ENCODE peak calls at places on chromosomes 16 and 17, in seven cellular contexts. S is mucosa of descending colon, Z is heart left ventricle, D is GM12878, F is stomach, V is tibial nerve, P is body of pancreas. K is an unnamed sample.

GRCh38 chr17:27346228-27346899 is 52.5 kb downstream of the WSB1 start:
- DNase-seq in S (no peak), Z (no peak), D (no peak), F (no peak), V (no peak), P (no peak), K (no peak)

GRCh38 chr17:73401911-73402310 is 90.1 kb upstream of the CDC42EP4 start:
- DNase-seq in S (no peak), Z (peak), D (no peak), F (no peak), V (peak), P (no peak), K (peak)

GRCh38 chr17:59074494-59074893 is 32.2 kb downstream of the TRIM37 start:
- DNase-seq in S (no peak), Z (no peak), D (no peak), F (no peak), V (no peak), P (no peak), K (no peak)

GRCh38 chr17:21387616-21388015 is 11.5 kb downstream of the KCNJ12 start:
- DNase-seq in S (no peak), Z (no peak), D (no peak), F (no peak), V (no peak), P (no peak), K (no peak)

GRCh38 chr17:77571562-77571981 is 386.9 kb upstream of the TNRC6C start:
- DNase-seq in S (no peak), Z (no peak), D (no peak), F (peak), V (no peak), P (no peak), K (no peak)

GRCh38 chr16:84214451-84215066 is 23.6 kb downstream of the ADAD2 start:
- DNase-seq in S (no peak), Z (no peak), D (no peak), F (no peak), V (no peak), P (no peak), K (no peak)

GRCh38 chr16:1493746-1494094 is 560 bp downstream of the TELO2 start:
- DNase-seq in S (no peak), Z (no peak), D (no peak), F (no peak), V (no peak), P (no peak), K (no peak)

GRCh38 chr17:42518046-42518754 is 17.8 kb upstream of the NAGLU start:
- DNase-seq in S (peak), Z (peak), D (no peak), F (peak), V (peak), P (peak), K (peak)

GRCh38 chr16:82639263-82639662 is 12.5 kb downstream of the CDH13 start:
- DNase-seq in S (no peak), Z (no peak), D (no peak), F (no peak), V (no peak), P (no peak), K (no peak)

GRCh38 chr17:63714550-63715277 is 14.8 kb upstream of the LIMD2 start:
- DNase-seq in S (no peak), Z (no peak), D (no peak), F (no peak), V (no peak), P (no peak), K (no peak)

GRCh38 chr17:77767148-77767547 is 191.4 kb upstream of the TNRC6C start:
- DNase-seq in S (no peak), Z (no peak), D (no peak), F (no peak), V (no peak), P (no peak), K (no peak)

GRCh38 chr17:63571632-63572310 is 21.5 kb downstream of the DCAF7 start:
- DNase-seq in S (no peak), Z (no peak), D (no peak), F (no peak), V (no peak), P (no peak), K (no peak)

GRCh38 chr16:20415541-20415940 is 6.2 kb downstream of the ACSM5 start:
- DNase-seq in S (no peak), Z (no peak), D (no peak), F (no peak), V (no peak), P (no peak), K (no peak)

GRCh38 chr17:32693135-32693897 is 183.6 kb downstream of the MYO1D start:
- DNase-seq in S (no peak), Z (no peak), D (no peak), F (no peak), V (no peak), P (no peak), K (no peak)

GRCh38 chr16:79850348-79850747 is 249.8 kb upstream of the MAF start:
- DNase-seq in S (no peak), Z (no peak), D (no peak), F (no peak), V (no peak), P (no peak), K (no peak)

GRCh38 chr16:26177438-26177837 is 485.7 kb downstream of the HS3ST4 start:
- DNase-seq in S (no peak), Z (no peak), D (no peak), F (no peak), V (no peak), P (no peak), K (no peak)

GRCh38 chr17:35486920-35487727 is 38.6 kb upstream of the SLFN13 start:
- DNase-seq in S (peak), Z (peak), D (peak), F (peak), V (peak), P (peak), K (peak)

GRCh38 chr16:82995927-82996441 is 369.2 kb downstream of the CDH13 start:
- DNase-seq in S (no peak), Z (peak), D (no peak), F (no peak), V (peak), P (no peak), K (no peak)

GRCh38 chr16:53207810-53208752 is 153.3 kb downstream of the CHD9 start:
- DNase-seq in S (no peak), Z (peak), D (peak), F (peak), V (peak), P (peak), K (no peak)

GRCh38 chr17:41339571-41340169 is 11.0 kb downstream of the KRT33A start:
- DNase-seq in S (no peak), Z (no peak), D (no peak), F (no peak), V (no peak), P (no peak), K (no peak)

GRCh38 chr17:41340934-41341861 is 9.4 kb downstream of the KRT33A start:
- DNase-seq in S (no peak), Z (no peak), D (peak), F (no peak), V (no peak), P (no peak), K (no peak)

GRCh38 chr17:41338961-41339485 is 11.6 kb downstream of the KRT33A start:
- DNase-seq in S (no peak), Z (no peak), D (peak), F (no peak), V (no peak), P (no peak), K (no peak)

GRCh38 chr17:41343031-41343430 is 7.6 kb downstream of the KRT33A start:
- DNase-seq in S (no peak), Z (no peak), D (no peak), F (no peak), V (no peak), P (no peak), K (no peak)

GRCh38 chr17:41340496-41340895 is 10.1 kb downstream of the KRT33A start:
- DNase-seq in S (no peak), Z (no peak), D (peak), F (no peak), V (no peak), P (no peak), K (no peak)
- TF ChIP-seq CTCF in S (no peak), Z (no peak), D (no peak), F (no peak), V (no peak), P (no peak), K (no peak)

GRCh38 chr17:81961087-81961514 is at the start of gene NOTUM:
- DNase-seq in S (peak), Z (no peak), D (no peak), F (no peak), V (no peak), P (no peak), K (no peak)
- TF ChIP-seq CTCF in S (no peak), Z (no peak), D (peak), F (no peak), V (no peak), P (no peak), K (no peak)

DNA sequence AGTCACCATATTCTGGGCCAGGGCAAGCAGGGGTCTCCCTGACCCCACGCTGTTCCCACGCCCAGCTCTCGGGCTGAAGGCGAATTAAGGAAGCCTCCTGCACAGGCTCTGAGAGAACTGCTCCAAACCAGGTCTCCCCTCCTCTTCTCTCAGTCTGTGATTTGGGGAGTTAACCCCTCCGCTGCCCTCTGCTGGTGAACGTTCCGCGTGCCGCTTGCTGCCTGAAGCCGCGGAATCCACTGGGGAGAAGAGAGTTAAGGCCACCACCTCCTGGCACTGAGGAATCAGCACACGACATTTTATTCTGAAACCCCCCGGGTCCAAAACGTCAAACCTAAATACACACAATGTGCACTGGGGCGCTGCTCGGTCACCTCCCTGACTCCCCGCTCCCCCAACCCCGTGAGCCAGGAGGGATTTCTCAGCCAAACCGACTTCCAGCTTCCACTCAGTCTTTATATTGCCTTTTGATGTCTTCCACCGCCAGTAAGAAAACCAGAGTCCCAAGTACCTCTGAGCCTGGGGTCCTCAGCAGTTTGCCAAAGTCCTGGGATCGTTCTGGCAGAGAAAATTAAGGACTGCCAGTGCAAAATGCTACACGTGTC is 54.4 kb upstream of the RCVRN start:
- DNase-seq in S (no peak), Z (no peak), D (no peak), F (no peak), V (peak), P (no peak), K (no peak)
- TF ChIP-seq CTCF in S (no peak), Z (peak), D (peak), F (no peak), V (peak), P (no peak), K (no peak)

DNA sequence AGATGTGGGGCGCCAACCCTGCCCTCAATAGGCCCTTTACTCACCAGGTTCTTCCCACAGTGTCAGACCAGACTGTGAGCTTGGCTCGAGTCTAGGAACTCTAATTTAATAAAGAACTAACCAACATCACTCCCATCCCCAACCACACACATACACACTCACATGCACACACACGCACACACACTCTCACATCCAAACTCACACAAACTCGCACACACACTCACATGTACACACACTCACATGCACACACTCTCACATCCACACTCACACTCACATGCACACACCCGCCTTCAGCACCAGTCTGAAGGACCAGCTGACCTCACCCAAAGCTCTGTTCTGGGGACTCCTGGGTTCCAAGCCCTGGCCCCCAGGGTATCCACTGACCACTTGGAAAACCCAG is 63.8 kb downstream of the COG7 start:
- DNase-seq in S (peak), Z (no peak), D (no peak), F (no peak), V (no peak), P (no peak), K (peak)
- TF ChIP-seq CTCF in S (no peak), Z (no peak), D (no peak), F (no peak), V (no peak), P (no peak), K (no peak)

DNA sequence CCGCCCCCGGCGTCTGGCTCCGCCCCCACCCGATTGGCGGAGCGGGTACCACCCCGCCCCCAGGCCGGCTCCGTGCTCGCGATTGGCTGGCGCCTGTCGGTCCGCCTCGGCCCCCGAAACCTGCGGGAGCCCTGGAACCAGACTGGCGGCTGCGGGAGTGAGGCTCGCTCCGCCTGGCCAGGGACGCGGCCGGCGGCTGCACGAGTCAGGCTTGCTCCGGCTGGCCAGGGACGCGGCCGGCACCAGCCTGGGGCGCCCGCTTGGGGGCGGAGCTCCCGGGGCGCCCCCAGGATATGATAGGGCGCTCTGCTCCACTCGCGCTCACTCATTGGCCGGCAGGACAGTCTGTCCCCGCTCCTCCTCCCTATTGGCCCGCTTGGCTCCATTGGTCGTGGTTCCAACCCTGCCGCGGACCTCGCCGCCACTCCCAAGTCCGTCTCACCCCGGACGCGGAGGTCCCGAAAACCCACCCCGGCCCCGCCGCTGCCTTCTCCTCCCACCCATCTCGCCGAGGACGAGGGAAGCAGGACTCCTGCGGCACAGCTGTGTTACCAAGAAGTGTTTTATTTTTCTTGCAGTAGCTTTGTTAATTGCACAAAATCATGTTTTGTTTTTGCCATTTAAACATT is 340 bp upstream of the ROGDI start:
- DNase-seq in S (peak), Z (peak), D (peak), F (peak), V (peak), P (peak), K (peak)
- TF ChIP-seq CTCF in S (no peak), Z (peak), D (no peak), F (no peak), V (peak), P (no peak), K (no peak)

GRCh38 chr17:45257115-45257514 is 4.8 kb downstream of the SPATA32 start:
- DNase-seq in S (no peak), Z (no peak), D (no peak), F (no peak), V (no peak), P (no peak), K (peak)

GRCh38 chr17:45255358-45255757 is 6.5 kb downstream of the SPATA32 start:
- DNase-seq in S (no peak), Z (no peak), D (no peak), F (no peak), V (no peak), P (no peak), K (peak)

GRCh38 chr17:45260204-45260783 is 1.6 kb downstream of the SPATA32 start:
- DNase-seq in S (no peak), Z (peak), D (no peak), F (no peak), V (no peak), P (no peak), K (no peak)

GRCh38 chr17:45253879-45254278 is 8.0 kb downstream of the SPATA32 start:
- DNase-seq in S (no peak), Z (no peak), D (no peak), F (no peak), V (no peak), P (no peak), K (no peak)

DNA sequence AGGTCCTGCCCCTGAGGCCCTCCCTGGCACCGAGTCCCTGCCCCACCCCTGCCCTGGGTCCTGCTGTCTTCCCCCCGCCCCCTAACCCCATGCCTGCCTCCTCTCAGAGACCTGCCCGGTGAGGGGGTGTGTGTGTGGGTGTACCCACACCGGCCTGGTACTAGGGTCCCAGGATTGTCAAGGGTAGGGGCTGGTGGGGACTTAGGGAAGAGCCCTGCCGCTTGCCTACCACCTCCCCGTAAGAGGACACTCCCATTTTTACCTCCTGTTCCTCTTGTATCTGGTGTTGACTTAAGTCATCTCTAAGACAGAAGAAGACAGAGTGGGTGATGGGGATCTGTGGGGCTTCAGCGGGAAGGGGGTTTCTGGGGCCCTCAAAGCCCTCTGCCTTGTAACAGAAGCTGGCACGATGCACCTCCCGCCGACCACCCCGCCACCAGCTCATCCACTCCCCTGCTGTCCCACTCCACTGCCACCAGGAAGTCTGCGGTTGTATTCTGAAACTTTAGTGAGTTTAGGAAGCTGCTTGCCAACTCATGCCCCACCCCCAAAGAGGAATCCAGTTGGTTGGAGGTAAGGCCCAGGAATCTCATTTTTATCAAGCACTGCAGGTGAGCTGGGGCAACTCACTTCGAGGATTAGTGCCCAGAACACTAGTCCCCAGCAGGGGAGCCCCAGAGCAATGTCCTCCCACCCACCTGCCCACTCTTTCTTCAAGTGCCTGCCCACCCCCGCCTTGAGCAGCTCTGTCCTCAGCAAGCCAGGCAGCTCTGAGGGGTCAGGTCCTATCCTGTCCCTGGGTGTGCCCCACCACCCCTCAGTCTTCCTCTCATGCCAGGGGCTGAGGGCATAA is 5.6 kb downstream of the SPATA32 start:
- DNase-seq in S (no peak), Z (no peak), D (no peak), F (no peak), V (no peak), P (no peak), K (peak)
- TF ChIP-seq CTCF in S (no peak), Z (no peak), D (peak), F (no peak), V (no peak), P (no peak), K (no peak)

K was measured in kidney.